ENCODE peak calls at places on chromosomes 12 and 14, in seven cellular contexts. R, C, W, F, V, A and U are unnamed samples.

GRCh38 chr12:45051490-45052105 is 699 bp upstream of the DBX2 start:
- DNase-seq in R (no peak), C (peak; percentile 52), W (peak; percentile 26), F (no peak), V (no peak), A (peak; percentile 15), U (peak; percentile 3)

GRCh38 chr12:125797421-125798175 is 732.4 kb downstream of the AACS start:
- DNase-seq in R (no peak), C (no peak), W (peak; percentile 5), F (no peak), V (no peak), A (no peak), U (peak; percentile 93)

GRCh38 chr14:68525516-68525915 is 267.4 kb downstream of the ZFP36L1 start:
- DNase-seq in R (no peak), C (no peak), W (no peak), F (no peak), V (no peak), A (no peak), U (no peak)

GRCh38 chr12:5377997-5378596 is 53.8 kb upstream of the NTF3 start:
- DNase-seq in R (no peak), C (no peak), W (no peak), F (no peak), V (no peak), A (peak; percentile 3), U (no peak)

GRCh38 chr14:78327426-78328210 is 157.4 kb downstream of the NRXN3 start:
- DNase-seq in R (no peak), C (no peak), W (peak; percentile 90), F (no peak), V (no peak), A (no peak), U (no peak)

GRCh38 chr12:6345319-6346071 is 3.6 kb upstream of the TNFRSF1A start:
- DNase-seq in R (no peak), C (no peak), W (no peak), F (peak; percentile 99), V (no peak), A (peak; percentile 83), U (peak; percentile 99)

GRCh38 chr14:69979882-69980281 is 100.7 kb downstream of the SMOC1 start:
- DNase-seq in R (no peak), C (no peak), W (no peak), F (no peak), V (no peak), A (no peak), U (no peak)

GRCh38 chr14:35159742-35160409 is 37.5 kb downstream of the PRORP start:
- DNase-seq in R (no peak), C (no peak), W (no peak), F (peak; percentile 97), V (no peak), A (peak; percentile 97), U (peak; percentile 89)

GRCh38 chr12:101485015-101485414 is 9.9 kb downstream of the SPIC start:
- DNase-seq in R (no peak), C (no peak), W (no peak), F (no peak), V (no peak), A (no peak), U (peak; percentile 15)

GRCh38 chr12:46650688-46651087 is 175.1 kb downstream of the SLC38A4 start:
- DNase-seq in R (no peak), C (no peak), W (no peak), F (no peak), V (no peak), A (peak; percentile 39), U (no peak)

GRCh38 chr14:64736271-64737131 is 32.3 kb downstream of the PLEKHG3 start:
- DNase-seq in R (no peak), C (peak; percentile 53), W (peak; percentile 49), F (no peak), V (no peak), A (no peak), U (no peak)

GRCh38 chr14:68939893-68940613 is 39.0 kb downstream of the ACTN1 start:
- DNase-seq in R (no peak), C (no peak), W (peak; percentile 96), F (peak; percentile 97), V (no peak), A (peak; percentile 68), U (peak; percentile 99)

GRCh38 chr14:74582910-74583581 is 29.0 kb downstream of the LTBP2 start:
- DNase-seq in R (no peak), C (no peak), W (no peak), F (peak; percentile 73), V (no peak), A (peak; percentile 55), U (no peak)

GRCh38 chr12:89861086-89861485 is 152.4 kb upstream of the ATP2B1 start:
- DNase-seq in R (no peak), C (no peak), W (no peak), F (peak; percentile 26), V (no peak), A (peak; percentile 37), U (no peak)

GRCh38 chr14:32047791-32048190 is 29.3 kb upstream of the ARHGAP5 start:
- DNase-seq in R (no peak), C (no peak), W (no peak), F (no peak), V (no peak), A (peak; percentile 40), U (peak; percentile 12)

GRCh38 chr12:1848146-1848545 is 27.8 kb downstream of the LRTM2 start:
- DNase-seq in R (no peak), C (peak; percentile 23), W (no peak), F (no peak), V (no peak), A (no peak), U (no peak)

GRCh38 chr12:109736552-109737108 is 23.0 kb downstream of the FAM222A start:
- DNase-seq in R (no peak), C (peak; percentile 92), W (peak; percentile 97), F (peak; percentile 53), V (peak; percentile 83), A (no peak), U (peak; percentile 42)

GRCh38 chr12:110556705-110557104 is 26.4 kb downstream of the PPTC7 start:
- DNase-seq in R (no peak), C (no peak), W (no peak), F (no peak), V (no peak), A (no peak), U (no peak)

DNA sequence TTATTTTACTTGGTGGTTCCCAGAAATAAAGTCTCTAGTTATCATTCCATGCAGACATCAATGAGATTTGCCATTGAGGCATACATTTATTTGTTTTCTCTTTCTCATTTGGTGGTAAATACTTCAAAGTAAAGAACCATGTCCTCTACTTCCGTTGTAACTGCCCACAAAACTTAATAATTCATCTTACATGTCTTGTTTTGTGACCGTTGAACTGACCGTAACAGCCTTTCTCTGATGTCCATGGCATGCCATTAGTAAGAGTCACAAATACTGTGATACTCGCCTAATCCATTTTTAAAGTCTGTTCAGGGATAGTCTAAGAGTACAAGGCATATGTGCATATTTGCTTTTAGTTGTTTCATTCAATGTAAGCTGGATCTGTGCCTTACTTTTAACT is 145.3 kb downstream of the ETV6 start:
- DNase-seq in R (no peak), C (no peak), W (no peak), F (no peak), V (no peak), A (no peak), U (no peak)
- H3K9ac ChIP-seq in R (no peak overlapping the region), C (no peak overlapping the region), W (no peak overlapping the region), F (no peak overlapping the region), V (no peak overlapping the region), A (no peak overlapping the region), U (no peak overlapping the region)

DNA sequence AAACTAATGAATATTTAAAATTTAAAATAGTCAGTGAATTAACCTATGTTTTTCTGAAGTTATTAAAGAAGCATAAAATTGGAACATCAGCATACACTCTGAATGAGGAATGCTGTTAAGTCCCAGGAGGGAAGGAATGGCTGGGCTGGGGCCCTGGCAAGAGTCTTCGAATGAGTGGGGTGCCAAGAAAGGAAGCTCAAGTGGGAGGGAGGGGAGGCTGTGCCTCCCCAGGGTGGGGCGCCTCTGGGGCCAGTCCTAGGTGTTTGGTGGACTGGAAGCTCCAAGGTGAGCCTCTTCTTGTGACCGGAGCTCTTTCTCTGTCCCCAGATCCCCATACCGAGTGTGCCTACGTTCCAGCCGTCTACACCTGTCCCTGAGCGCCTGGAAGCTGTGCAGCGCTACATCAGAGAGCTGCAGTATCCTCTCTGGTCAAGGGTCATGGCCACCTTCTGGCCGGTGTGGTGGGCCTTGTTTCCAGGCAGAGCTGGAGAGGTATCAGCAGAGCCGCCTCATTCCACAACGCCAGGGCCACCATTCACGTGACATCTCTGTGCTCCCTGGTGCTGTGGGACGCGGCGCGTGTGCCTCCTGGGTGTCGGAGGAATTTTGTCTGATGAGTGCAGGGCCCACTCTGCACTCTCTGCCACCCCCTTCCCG is 8.5 kb downstream of the VASH1 start:
- DNase-seq in R (no peak), C (peak; percentile 25), W (no peak), F (no peak), V (no peak), A (no peak), U (no peak)
- H3K27ac ChIP-seq in R (no peak overlapping the region), C (no peak overlapping the region), W (no peak overlapping the region), F (no peak overlapping the region), V (no peak overlapping the region), A (no peak overlapping the region), U (no peak overlapping the region)

GRCh38 chr14:101775756-101776292 is 14.3 kb downstream of the PPP2R5C start:
- DNase-seq in R (no peak), C (no peak), W (no peak), F (no peak), V (no peak), A (no peak), U (no peak)

GRCh38 chr14:101774814-101775213 is 13.3 kb downstream of the PPP2R5C start:
- DNase-seq in R (peak; percentile 23), C (no peak), W (no peak), F (no peak), V (no peak), A (no peak), U (no peak)

GRCh38 chr14:101772770-101773169 is 11.3 kb downstream of the PPP2R5C start:
- DNase-seq in R (no peak), C (no peak), W (no peak), F (no peak), V (no peak), A (peak; percentile 95), U (no peak)

GRCh38 chr14:101773378-101773777 is 11.9 kb downstream of the PPP2R5C start:
- DNase-seq in R (no peak), C (no peak), W (no peak), F (no peak), V (no peak), A (no peak), U (no peak)

DNA sequence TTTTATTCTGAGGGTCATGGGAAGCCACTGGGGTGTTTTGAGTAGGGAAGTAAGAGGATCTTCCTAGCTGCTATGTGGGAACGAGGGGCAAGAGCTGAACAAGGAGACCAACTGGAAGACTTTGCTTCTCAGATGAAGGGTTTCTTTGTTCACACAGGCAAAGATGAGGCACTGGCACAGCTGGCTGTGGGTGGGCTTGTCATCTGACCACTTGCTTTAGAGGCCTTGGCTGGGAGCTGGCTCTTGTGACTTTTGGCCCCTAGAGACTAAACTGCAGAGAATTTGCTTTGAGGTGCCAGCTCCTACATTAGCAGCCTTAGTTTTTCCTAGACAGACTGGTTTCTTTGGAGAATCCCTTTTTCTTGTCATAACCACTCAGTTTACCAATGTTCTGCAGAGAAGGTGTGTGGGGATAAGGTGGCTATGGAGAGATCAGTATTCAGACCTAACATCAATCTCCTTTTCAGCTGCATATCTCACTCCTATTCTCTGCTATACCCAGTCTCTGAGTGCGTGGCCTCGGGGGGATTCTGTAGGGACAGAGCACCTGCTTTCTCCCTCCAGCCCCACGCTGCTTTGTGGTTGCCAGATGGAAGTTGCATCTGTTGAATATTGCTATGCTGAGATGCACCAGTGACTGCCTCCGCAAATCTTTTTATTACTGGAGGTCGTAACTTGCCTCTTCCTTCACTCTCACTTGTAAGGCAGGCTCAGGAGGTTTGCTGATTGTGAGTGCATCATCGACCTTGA is 12.7 kb downstream of the PPP2R5C start:
- DNase-seq in R (peak; percentile 12), C (no peak), W (no peak), F (no peak), V (no peak), A (no peak), U (no peak)
- H3K9ac ChIP-seq in R (peak overlapping the region; percentile 13), C (peak overlapping the region; percentile 17), W (no peak overlapping the region), F (no peak overlapping the region), V (no peak overlapping the region), A (no peak overlapping the region), U (no peak overlapping the region)

GRCh38 chr12:122844366-122844971 is 9.2 kb downstream of the HIP1R start:
- DNase-seq in R (no peak), C (no peak), W (no peak), F (no peak), V (no peak), A (no peak), U (no peak)
- H3K27ac ChIP-seq in R (no peak overlapping the region), C (no peak overlapping the region), W (no peak overlapping the region), F (no peak overlapping the region), V (no peak overlapping the region), A (no peak overlapping the region), U (no peak overlapping the region)